ENCODE peak calls at places on chromosomes 3 and 15, in four cellular contexts. One of them, this sample, is unnamed.

GRCh38 chr3:94132777-94133176 is 69.9 kb downstream of the NSUN3 start:
- DNase-seq in activated naive CD4-positive, alpha-beta T cell treated with anti-CD3 and anti-CD28 coated beads for 36 hours: no peak
- DNase-seq in HFFc6: no peak
- DNase-seq in cerebellar cortex: no peak
- DNase-seq in this sample: no peak

GRCh38 chr3:120100711-120101110 is 6.5 kb upstream of the GSK3B start:
- DNase-seq in activated naive CD4-positive, alpha-beta T cell treated with anti-CD3 and anti-CD28 coated beads for 36 hours: no peak
- DNase-seq in HFFc6: peak; percentile 49
- DNase-seq in cerebellar cortex: no peak
- DNase-seq in this sample: no peak

GRCh38 chr3:181855825-181856224 is 144.1 kb downstream of the SOX2 start:
- DNase-seq in activated naive CD4-positive, alpha-beta T cell treated with anti-CD3 and anti-CD28 coated beads for 36 hours: no peak
- DNase-seq in HFFc6: no peak
- DNase-seq in cerebellar cortex: no peak
- DNase-seq in this sample: no peak

GRCh38 chr3:71160800-71161546 is 422.6 kb downstream of the FOXP1 start:
- DNase-seq in activated naive CD4-positive, alpha-beta T cell treated with anti-CD3 and anti-CD28 coated beads for 36 hours: peak; percentile 44
- DNase-seq in HFFc6: no peak
- DNase-seq in cerebellar cortex: no peak
- DNase-seq in this sample: no peak

GRCh38 chr3:41143421-41144031 is 55.8 kb upstream of the CTNNB1 start:
- DNase-seq in activated naive CD4-positive, alpha-beta T cell treated with anti-CD3 and anti-CD28 coated beads for 36 hours: no peak
- DNase-seq in HFFc6: no peak
- DNase-seq in cerebellar cortex: no peak
- DNase-seq in this sample: no peak

GRCh38 chr3:30597131-30597768 is 9.2 kb upstream of the TGFBR2 start:
- DNase-seq in activated naive CD4-positive, alpha-beta T cell treated with anti-CD3 and anti-CD28 coated beads for 36 hours: no peak
- DNase-seq in HFFc6: peak; percentile 67
- DNase-seq in cerebellar cortex: no peak
- DNase-seq in this sample: no peak

GRCh38 chr3:71195492-71195891 is 388.0 kb downstream of the FOXP1 start:
- DNase-seq in activated naive CD4-positive, alpha-beta T cell treated with anti-CD3 and anti-CD28 coated beads for 36 hours: no peak
- DNase-seq in HFFc6: peak; percentile 54
- DNase-seq in cerebellar cortex: no peak
- DNase-seq in this sample: no peak

GRCh38 chr3:184716652-184717607 is 5.1 kb upstream of the MAGEF1 start:
- DNase-seq in activated naive CD4-positive, alpha-beta T cell treated with anti-CD3 and anti-CD28 coated beads for 36 hours: no peak
- DNase-seq in HFFc6: peak; percentile 45
- DNase-seq in cerebellar cortex: no peak
- DNase-seq in this sample: no peak

GRCh38 chr3:47283596-47284364 is 1.0 kb downstream of the KLHL18 start:
- DNase-seq in activated naive CD4-positive, alpha-beta T cell treated with anti-CD3 and anti-CD28 coated beads for 36 hours: peak; percentile 49
- DNase-seq in HFFc6: no peak
- DNase-seq in cerebellar cortex: peak; percentile 21
- DNase-seq in this sample: no peak

GRCh38 chr3:94360982-94361381 is 298.1 kb downstream of the NSUN3 start:
- DNase-seq in activated naive CD4-positive, alpha-beta T cell treated with anti-CD3 and anti-CD28 coated beads for 36 hours: no peak
- DNase-seq in HFFc6: no peak
- DNase-seq in cerebellar cortex: peak; percentile 57
- DNase-seq in this sample: no peak

GRCh38 chr15:58666957-58667356 is 82.5 kb downstream of the ADAM10 start:
- DNase-seq in activated naive CD4-positive, alpha-beta T cell treated with anti-CD3 and anti-CD28 coated beads for 36 hours: no peak
- DNase-seq in HFFc6: peak; percentile 31
- DNase-seq in cerebellar cortex: no peak
- DNase-seq in this sample: no peak

GRCh38 chr3:174957581-174958001 is 98.5 kb downstream of the NAALADL2 start:
- DNase-seq in activated naive CD4-positive, alpha-beta T cell treated with anti-CD3 and anti-CD28 coated beads for 36 hours: no peak
- DNase-seq in HFFc6: peak; percentile 26
- DNase-seq in cerebellar cortex: no peak
- DNase-seq in this sample: no peak

GRCh38 chr3:134126153-134126552 is 96.4 kb upstream of the SLCO2A1 start:
- DNase-seq in activated naive CD4-positive, alpha-beta T cell treated with anti-CD3 and anti-CD28 coated beads for 36 hours: no peak
- DNase-seq in HFFc6: no peak
- DNase-seq in cerebellar cortex: no peak
- DNase-seq in this sample: no peak

GRCh38 chr3:53628546-53629395 is 134.4 kb downstream of the CACNA1D start:
- DNase-seq in activated naive CD4-positive, alpha-beta T cell treated with anti-CD3 and anti-CD28 coated beads for 36 hours: no peak
- DNase-seq in HFFc6: no peak
- DNase-seq in cerebellar cortex: peak; percentile 10
- DNase-seq in this sample: no peak

GRCh38 chr15:66221126-66221525 is 32.4 kb downstream of the MEGF11 start:
- DNase-seq in activated naive CD4-positive, alpha-beta T cell treated with anti-CD3 and anti-CD28 coated beads for 36 hours: no peak
- DNase-seq in HFFc6: no peak
- DNase-seq in cerebellar cortex: peak; percentile 61
- DNase-seq in this sample: no peak

GRCh38 chr15:47742742-47743141 is 25.4 kb downstream of the SEMA6D start:
- DNase-seq in activated naive CD4-positive, alpha-beta T cell treated with anti-CD3 and anti-CD28 coated beads for 36 hours: no peak
- DNase-seq in HFFc6: no peak
- DNase-seq in cerebellar cortex: no peak
- DNase-seq in this sample: no peak

GRCh38 chr15:47812436-47813109 is 95.3 kb downstream of the SEMA6D start:
- DNase-seq in activated naive CD4-positive, alpha-beta T cell treated with anti-CD3 and anti-CD28 coated beads for 36 hours: no peak
- DNase-seq in HFFc6: no peak
- DNase-seq in cerebellar cortex: no peak
- DNase-seq in this sample: no peak

This sample was measured in 8988T.